ENCODE peak calls at places on chromosomes 2 and 18, in ten cellular contexts. Q is SK-N-SH, U is H1, E is K562, I is GM23338, S is endothelial cell of umbilical vein, V is HCT116, D is spleen, O is sigmoid colon, K is transverse colon. Y is an unnamed sample. For H3K4me1, the result is how much of the 10 kb centered on the place peaks cover.

GRCh38 chr18:35513181-35513932 is 15.6 kb upstream of the INO80C start:
- DNase-seq in Q (no peak), U (peak), E (no peak), I (peak), S (no peak), V (peak), D (no peak), O (no peak), K (peak), Y (no peak)

GRCh38 chr2:105769504-105769903 is 24.8 kb downstream of the NCK2 start:
- DNase-seq in Q (peak), U (no peak), E (no peak), I (peak), S (no peak), V (no peak), D (no peak), O (no peak), K (no peak), Y (no peak)

GRCh38 chr2:32422133-32422532 is 65.3 kb downstream of the BIRC6 start:
- DNase-seq in Q (no peak), U (no peak), E (no peak), I (no peak), S (no peak), V (no peak), D (no peak), O (no peak), K (no peak), Y (no peak)

GRCh38 chr2:203484266-203485112 is 50.6 kb downstream of the RAPH1 start:
- DNase-seq in Q (no peak), U (no peak), E (peak), I (peak), S (peak), V (no peak), D (no peak), O (no peak), K (peak), Y (no peak)

GRCh38 chr18:28175047-28175929 is 1.6 kb downstream of the CDH2 start:
- DNase-seq in Q (peak), U (no peak), E (no peak), I (peak), S (peak), V (no peak), D (peak), O (peak), K (no peak), Y (no peak)

GRCh38 chr18:58887613-58887963 is 22.9 kb downstream of the ZNF532 start:
- DNase-seq in Q (no peak), U (no peak), E (peak), I (no peak), S (peak), V (no peak), D (peak), O (peak), K (peak), Y (no peak)

GRCh38 chr2:212730994-212731393 is 192.4 kb upstream of the ERBB4 start:
- DNase-seq in Q (no peak), U (no peak), E (no peak), I (no peak), S (no peak), V (no peak), D (no peak), O (no peak), K (no peak), Y (no peak)

GRCh38 chr18:7870855-7871254 is 303.7 kb downstream of the PTPRM start:
- DNase-seq in Q (no peak), U (no peak), E (no peak), I (no peak), S (no peak), V (no peak), D (no peak), O (no peak), K (no peak), Y (no peak)

GRCh38 chr2:179946346-179946745 is 60.8 kb downstream of the CWC22 start:
- DNase-seq in Q (no peak), U (no peak), E (no peak), I (no peak), S (no peak), V (no peak), D (no peak), O (no peak), K (no peak), Y (no peak)

GRCh38 chr2:239983004-239983778 is 42.0 kb downstream of the NDUFA10 start:
- DNase-seq in Q (no peak), U (no peak), E (no peak), I (no peak), S (no peak), V (no peak), D (no peak), O (no peak), K (no peak), Y (no peak)

GRCh38 chr2:155456222-155456621 is 757.7 kb downstream of the KCNJ3 start:
- DNase-seq in Q (no peak), U (no peak), E (no peak), I (peak), S (no peak), V (no peak), D (no peak), O (no peak), K (no peak), Y (no peak)

GRCh38 chr2:120230515-120231471 is 7.6 kb upstream of the TMEM185B start:
- DNase-seq in Q (no peak), U (no peak), E (no peak), I (no peak), S (no peak), V (no peak), D (peak), O (peak), K (peak), Y (peak)

GRCh38 chr2:175203621-175204496 is 22.3 kb upstream of the ATP5MC3 start:
- DNase-seq in Q (peak), U (peak), E (peak), I (peak), S (peak), V (peak), D (peak), O (peak), K (peak), Y (no peak)

GRCh38 chr2:218964041-218964771 is 4.7 kb downstream of the CDK5R2 start:
- DNase-seq in Q (peak), U (no peak), E (peak), I (peak), S (no peak), V (no peak), D (no peak), O (no peak), K (no peak), Y (no peak)

GRCh38 chr2:41913921-41914609 is 133.8 kb upstream of the PKDCC start:
- DNase-seq in Q (no peak), U (no peak), E (no peak), I (no peak), S (no peak), V (no peak), D (no peak), O (no peak), K (no peak), Y (no peak)

GRCh38 chr2:144152817-144153271 is 367.1 kb downstream of the ZEB2 start:
- DNase-seq in Q (no peak), U (no peak), E (peak), I (peak), S (peak), V (no peak), D (no peak), O (no peak), K (no peak), Y (no peak)

GRCh38 chr2:164725542-164725941 is 104.3 kb upstream of the GRB14 start:
- DNase-seq in Q (no peak), U (no peak), E (no peak), I (no peak), S (no peak), V (no peak), D (no peak), O (no peak), K (no peak), Y (no peak)

GRCh38 chr2:61720911-61721310 is 132.9 kb downstream of the FAM161A start:
- DNase-seq in Q (no peak), U (no peak), E (no peak), I (no peak), S (no peak), V (no peak), D (no peak), O (no peak), K (no peak), Y (no peak)

GRCh38 chr2:106614511-106615291 is 127.5 kb downstream of the CD8B2 start:
- DNase-seq in Q (no peak), U (no peak), E (no peak), I (no peak), S (no peak), V (no peak), D (no peak), O (no peak), K (peak), Y (no peak)

GRCh38 chr2:205047273-205047839 is 502.1 kb downstream of the PARD3B start:
- DNase-seq in Q (no peak), U (peak), E (no peak), I (peak), S (no peak), V (no peak), D (no peak), O (no peak), K (no peak), Y (no peak)

GRCh38 chr2:30147715-30148611 is 1.2 kb downstream of the YPEL5 start:
- DNase-seq in Q (peak), U (peak), E (peak), I (peak), S (peak), V (no peak), D (peak), O (peak), K (peak), Y (peak)

GRCh38 chr18:24818451-24818850 is 358.0 kb downstream of the HRH4 start:
- DNase-seq in Q (peak), U (no peak), E (no peak), I (peak), S (no peak), V (no peak), D (no peak), O (no peak), K (no peak), Y (no peak)

GRCh38 chr2:118185210-118186109 is 97.2 kb downstream of the INSIG2 start:
- DNase-seq in Q (peak), U (peak), E (peak), I (peak), S (peak), V (no peak), D (peak), O (peak), K (peak), Y (peak)

GRCh38 chr18:76126327-76126726 is 368.7 kb downstream of the ZNF516 start:
- DNase-seq in Q (no peak), U (no peak), E (no peak), I (peak), S (no peak), V (no peak), D (no peak), O (no peak), K (no peak), Y (no peak)

GRCh38 chr18:12422936-12423335 is 15.2 kb downstream of the PRELID3A start:
- DNase-seq in Q (peak), U (no peak), E (no peak), I (peak), S (no peak), V (no peak), D (no peak), O (no peak), K (no peak), Y (no peak)

GRCh38 chr18:74513149-74513882 is 17.2 kb downstream of the CNDP2 start:
- DNase-seq in Q (no peak), U (no peak), E (no peak), I (no peak), S (no peak), V (no peak), D (peak), O (peak), K (no peak), Y (no peak)

GRCh38 chr2:64548795-64549194 is 24.7 kb downstream of the AFTPH start:
- DNase-seq in Q (no peak), U (no peak), E (no peak), I (no peak), S (peak), V (no peak), D (no peak), O (no peak), K (no peak), Y (no peak)

GRCh38 chr2:159996792-159997546 is 65.4 kb downstream of the PLA2R1 start:
- DNase-seq in Q (no peak), U (no peak), E (no peak), I (no peak), S (peak), V (no peak), D (no peak), O (no peak), K (no peak), Y (no peak)

GRCh38 chr2:170217778-170218251 is 39.9 kb downstream of the MYO3B start:
- DNase-seq in Q (no peak), U (no peak), E (no peak), I (no peak), S (no peak), V (no peak), D (no peak), O (no peak), K (no peak), Y (no peak)

GRCh38 chr2:234165421-234165820 is 114.9 kb downstream of the SPP2 start:
- DNase-seq in Q (peak), U (no peak), E (no peak), I (no peak), S (no peak), V (no peak), D (no peak), O (no peak), K (no peak), Y (peak)

GRCh38 chr18:9658111-9658641 is 43.8 kb upstream of the PPP4R1 start:
- DNase-seq in Q (no peak), U (no peak), E (no peak), I (no peak), S (no peak), V (peak), D (no peak), O (no peak), K (no peak), Y (no peak)

GRCh38 chr2:238501311-238501710 is 74.6 kb downstream of the ASB1 start:
- DNase-seq in Q (no peak), U (peak), E (no peak), I (no peak), S (no peak), V (no peak), D (peak), O (no peak), K (no peak), Y (no peak)

DNA sequence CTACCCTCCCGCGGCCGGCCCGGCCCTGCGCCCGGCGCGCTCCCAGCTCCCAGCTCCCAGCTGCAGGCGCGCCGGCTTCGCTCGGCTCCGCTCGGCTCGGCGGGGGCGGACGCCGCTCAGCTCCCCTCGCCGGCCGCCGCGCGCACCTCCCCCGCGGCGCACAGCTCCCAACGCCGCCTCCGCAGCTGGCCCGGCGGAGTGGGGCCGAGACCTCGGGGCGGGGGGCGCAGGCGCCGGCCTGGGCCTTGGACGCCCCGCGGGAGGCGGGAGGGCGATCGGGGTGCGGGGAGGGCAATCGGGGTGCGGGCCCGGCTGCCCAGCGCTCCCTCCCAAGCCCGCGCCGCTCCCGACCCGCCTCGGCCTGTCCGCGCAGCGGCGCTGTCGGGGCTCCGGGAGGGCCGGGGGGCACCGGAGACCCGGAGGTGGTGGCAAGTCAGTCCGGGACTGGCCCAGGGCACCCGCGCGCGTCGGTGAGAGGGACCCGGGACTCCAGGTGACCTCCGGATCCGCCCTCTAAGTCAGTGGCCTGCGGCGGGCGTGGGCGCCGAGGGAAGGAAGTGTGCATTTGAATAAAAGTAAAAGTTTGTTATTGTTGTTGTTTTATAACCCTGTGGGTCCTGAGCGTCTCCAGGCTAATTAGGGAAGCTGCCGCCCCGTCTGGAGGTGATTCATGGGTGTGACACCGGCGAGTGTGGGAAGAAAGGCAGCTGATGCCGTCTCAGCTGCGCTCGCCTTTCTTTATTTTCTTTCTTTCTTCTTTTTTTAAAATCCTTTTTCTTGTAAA is at the start of gene CRACDL:
- DNase-seq in Q (peak), U (peak), E (no peak), I (peak), S (peak), V (no peak), D (no peak), O (no peak), K (no peak), Y (no peak)
- TF ChIP-seq CTCF in Q (no peak), U (peak), E (no peak), I (peak), S (peak), V (no peak), D (no peak), O (no peak), K (no peak), Y (no peak)

GRCh38 chr2:85135066-85135914 is 2.1 kb downstream of the TCF7L1 start:
- DNase-seq in Q (no peak), U (peak), E (no peak), I (peak), S (no peak), V (no peak), D (no peak), O (no peak), K (no peak), Y (no peak)

GRCh38 chr2:85132392-85132791 is 800 bp upstream of the TCF7L1 start:
- DNase-seq in Q (peak), U (no peak), E (no peak), I (peak), S (no peak), V (no peak), D (no peak), O (no peak), K (no peak), Y (peak)

GRCh38 chr2:85132834-85133637 is at the start of gene TCF7L1:
- DNase-seq in Q (peak), U (peak), E (peak), I (peak), S (peak), V (peak), D (peak), O (peak), K (peak), Y (peak)

GRCh38 chr2:85134255-85135065 is 1.3 kb downstream of the TCF7L1 start:
- DNase-seq in Q (peak), U (peak), E (peak), I (peak), S (peak), V (no peak), D (peak), O (peak), K (peak), Y (no peak)

GRCh38 chr2:85133751-85134254 is 611 bp downstream of the TCF7L1 start:
- DNase-seq in Q (peak), U (peak), E (peak), I (peak), S (peak), V (no peak), D (peak), O (peak), K (peak), Y (no peak)
- H3K4me1 ChIP-seq in Q (under half), U (under half), E (under half), I (under half), S (under half), V (under half), D (half or more), O (under half), K (under half), Y (under half)

GRCh38 chr2:202317080-202317859 is 51.7 kb downstream of the NOP58 start:
- DNase-seq in Q (peak), U (no peak), E (no peak), I (peak), S (peak), V (peak), D (no peak), O (peak), K (peak), Y (peak)
- TF ChIP-seq POLR2AphosphoS5 in Q (peak), U (no peak), E (no peak), I (no peak), S (peak), V (no peak), D (peak), O (peak), K (peak), Y (no peak)

DNA sequence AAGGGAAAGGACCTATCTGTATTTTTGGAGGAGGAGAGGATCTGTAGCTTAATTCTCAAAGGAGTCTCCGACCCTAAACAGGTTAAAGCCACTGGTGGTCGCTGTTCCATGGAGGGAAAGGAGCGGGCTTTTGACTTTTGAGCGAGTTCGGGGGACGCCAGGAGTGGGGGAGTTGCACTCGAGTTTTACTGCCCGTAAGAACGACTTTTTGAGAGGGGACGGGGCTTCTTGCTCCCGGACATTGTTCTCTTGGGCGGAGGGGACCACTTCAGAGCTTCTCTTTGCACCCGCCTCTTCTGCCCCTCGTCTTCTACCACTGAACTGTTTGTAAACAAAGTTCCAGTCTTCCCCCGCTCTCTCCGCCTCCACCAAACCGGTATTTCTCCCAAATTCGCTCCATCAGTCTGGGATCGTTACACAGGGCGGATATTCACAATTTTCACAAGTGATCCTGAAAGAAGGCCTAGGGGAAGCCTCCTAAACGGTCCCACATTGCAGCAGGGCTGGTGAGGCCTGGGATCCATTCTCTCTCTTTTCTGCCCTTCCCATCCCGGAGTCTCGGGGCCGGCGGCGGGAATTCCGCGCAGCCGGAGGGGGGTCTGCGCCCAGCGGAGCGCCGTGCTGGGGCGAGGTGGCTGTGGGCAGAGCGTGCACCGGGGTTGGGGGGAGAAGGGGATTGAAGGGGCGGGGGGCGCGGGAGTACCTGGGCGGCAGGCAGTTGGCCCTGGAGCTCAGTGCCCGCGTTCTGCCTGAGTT is 6.6 kb downstream of the DLX2 start:
- DNase-seq in Q (peak), U (peak), E (no peak), I (no peak), S (no peak), V (no peak), D (peak), O (no peak), K (no peak), Y (no peak)
- TF ChIP-seq CTCF in Q (peak), U (no peak), E (no peak), I (peak), S (peak), V (no peak), D (no peak), O (no peak), K (no peak), Y (no peak)

GRCh38 chr2:46569061-46569560 is 89.7 kb downstream of the TMEM247 start:
- DNase-seq in Q (no peak), U (no peak), E (peak), I (no peak), S (no peak), V (no peak), D (no peak), O (no peak), K (no peak), Y (no peak)
- H3K4me1 ChIP-seq in Q (under half), U (under half), E (under half), I (under half), S (under half), V (under half), D (half or more), O (half or more), K (under half), Y (under half)

GRCh38 chr2:68937346-68938055 is 15.2 kb downstream of the GKN2 start:
- DNase-seq in Q (no peak), U (no peak), E (no peak), I (no peak), S (no peak), V (no peak), D (no peak), O (no peak), K (no peak), Y (no peak)
- TF ChIP-seq POLR2AphosphoS5 in Q (no peak), U (no peak), E (no peak), I (no peak), S (no peak), V (no peak), D (no peak), O (no peak), K (no peak), Y (no peak)